ENCODE peak calls at places on chromosome 20, in six cellular contexts. K is CD4-positive, alpha-beta memory T cell; B is astrocyte; J is DND-41; P is IMR-90; T is endothelial cell of umbilical vein. F is an unnamed sample. For H3K36me3 and H3K27me3, the result is how much of the 10 kb centered on the place peaks cover.

GRCh38 chr20:1856419-1856818 is 38.8 kb upstream of the SIRPA start:
- DNase-seq in K (no peak), B (no peak), J (no peak), P (no peak), T (no peak), F (no peak)

GRCh38 chr20:17721802-17722486 is 22.2 kb downstream of the BANF2 start:
- DNase-seq in K (no peak), B (no peak), J (no peak), P (no peak), T (no peak), F (peak)

GRCh38 chr20:62776692-62777527 is 19.4 kb upstream of the MRGBP start:
- DNase-seq in K (peak), B (no peak), J (peak), P (peak), T (no peak), F (peak)

GRCh38 chr20:4190792-4191519 is 175.6 kb upstream of the RNF24 start:
- DNase-seq in K (no peak), B (no peak), J (no peak), P (no peak), T (no peak), F (no peak)

GRCh38 chr20:3784226-3784853 is 2.2 kb downstream of the CENPB start:
- DNase-seq in K (no peak), B (no peak), J (no peak), P (no peak), T (no peak), F (no peak)

GRCh38 chr20:17938889-17939619 is 29.5 kb downstream of the SNX5 start:
- DNase-seq in K (peak), B (no peak), J (peak), P (peak), T (peak), F (peak)

GRCh38 chr20:35326021-35326731 is 34.0 kb upstream of the FAM83C start:
- DNase-seq in K (no peak), B (no peak), J (no peak), P (no peak), T (no peak), F (no peak)

GRCh38 chr20:26277339-26277738 is 580.7 kb upstream of the ZNF337 start:
- DNase-seq in K (no peak), B (no peak), J (no peak), P (no peak), T (no peak), F (no peak)

GRCh38 chr20:19212524-19213502 is at the start of gene SLC24A3:
- DNase-seq in K (no peak), B (no peak), J (no peak), P (no peak), T (no peak), F (peak)

GRCh38 chr20:38680492-38681118 is 43.7 kb upstream of the SLC32A1 start:
- DNase-seq in K (peak), B (peak), J (peak), P (peak), T (peak), F (no peak)

GRCh38 chr20:9532069-9532809 is 17.8 kb downstream of the LAMP5 start:
- DNase-seq in K (no peak), B (no peak), J (no peak), P (no peak), T (no peak), F (no peak)

GRCh38 chr20:51492167-51493092 is 50.1 kb downstream of the NFATC2 start:
- DNase-seq in K (no peak), B (peak), J (no peak), P (no peak), T (peak), F (no peak)

GRCh38 chr20:6395695-6396094 is 272.9 kb upstream of the FERMT1 start:
- DNase-seq in K (no peak), B (peak), J (no peak), P (peak), T (no peak), F (no peak)

GRCh38 chr20:52104546-52105044 is 87.0 kb downstream of the ZFP64 start:
- DNase-seq in K (no peak), B (peak), J (no peak), P (peak), T (peak), F (no peak)

GRCh38 chr20:3783068-3783489 is 1.8 kb upstream of the SPEF1 start:
- DNase-seq in K (no peak), B (no peak), J (no peak), P (no peak), T (no peak), F (no peak)

GRCh38 chr20:57043669-57044268 is 222.7 kb downstream of the BMP7 start:
- DNase-seq in K (no peak), B (no peak), J (no peak), P (no peak), T (no peak), F (no peak)

GRCh38 chr20:36483919-36484808 is 57.2 kb upstream of the MYL9 start:
- DNase-seq in K (no peak), B (no peak), J (no peak), P (peak), T (no peak), F (no peak)

GRCh38 chr20:2301164-2301622 is 5.4 kb downstream of the TGM3 start:
- DNase-seq in K (no peak), B (peak), J (no peak), P (no peak), T (no peak), F (peak)

GRCh38 chr20:54067606-54068174 is 2.7 kb downstream of the BCAS1 start:
- DNase-seq in K (no peak), B (peak), J (no peak), P (no peak), T (no peak), F (peak)

GRCh38 chr20:32965115-32965514 is 39.1 kb downstream of the SUN5 start:
- DNase-seq in K (no peak), B (no peak), J (peak), P (no peak), T (no peak), F (no peak)

GRCh38 chr20:60750909-60751308 is 501.2 kb upstream of the CDH4 start:
- DNase-seq in K (no peak), B (no peak), J (no peak), P (no peak), T (no peak), F (no peak)

GRCh38 chr20:22523499-22524392 is 60.6 kb downstream of the FOXA2 start:
- DNase-seq in K (no peak), B (no peak), J (no peak), P (no peak), T (no peak), F (peak)

DNA sequence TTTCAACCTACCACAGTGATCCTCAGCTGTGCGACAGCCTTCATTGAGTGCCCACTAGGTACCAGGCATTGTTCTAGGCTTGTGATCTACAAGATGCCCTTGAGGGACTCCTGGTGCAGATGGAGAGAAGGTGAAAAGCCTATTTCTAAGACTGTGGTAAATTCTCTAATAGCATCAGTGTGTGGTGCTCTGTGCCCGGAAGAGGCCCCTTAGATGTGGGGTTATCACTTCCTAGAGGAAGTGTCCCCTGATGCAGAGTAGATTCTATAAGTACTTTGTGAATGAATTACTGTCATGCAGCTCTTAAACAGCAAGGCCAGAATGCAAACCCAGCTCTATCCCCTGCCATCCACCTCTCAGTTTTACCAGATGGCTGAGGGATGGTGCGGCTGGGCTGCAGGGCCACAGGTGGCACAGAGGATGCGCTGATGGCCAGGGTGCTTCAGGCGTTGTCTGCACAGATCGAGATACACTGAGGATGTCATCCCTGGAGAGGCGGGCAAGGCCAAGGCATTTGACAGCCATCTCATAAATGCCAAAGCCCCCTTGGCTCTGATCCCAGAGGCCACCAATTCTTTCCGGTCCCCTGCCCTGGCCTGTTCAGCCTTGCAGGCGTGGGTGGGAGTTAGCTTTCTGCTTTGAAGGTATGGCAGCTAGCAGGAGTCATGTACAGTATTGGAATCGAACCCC is 96.7 kb downstream of the TOX2 start:
- DNase-seq in K (peak), B (no peak), J (peak), P (no peak), T (no peak), F (no peak)
- H3K36me3 ChIP-seq in K (under half), B (under half), J (under half), P (under half), T (under half), F (under half)

DNA sequence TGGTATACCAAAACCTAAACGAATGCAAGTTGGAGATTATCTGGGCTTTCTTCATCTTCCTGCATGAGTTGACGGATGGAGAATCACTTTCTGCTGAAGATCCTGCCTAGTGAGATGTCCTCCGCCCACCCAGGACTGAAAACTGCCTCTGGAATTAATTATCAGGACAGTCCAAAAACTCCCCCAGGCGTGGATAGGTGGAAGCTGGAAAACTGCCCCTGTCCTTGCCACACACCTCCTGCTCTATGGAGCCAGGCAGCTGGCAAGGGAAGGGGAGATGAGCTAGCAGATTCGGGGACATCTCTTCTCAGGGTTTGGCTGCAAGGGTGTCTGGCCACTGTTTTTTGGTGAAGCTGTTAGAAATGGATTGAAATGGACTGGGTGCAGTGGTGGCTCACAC is 89.3 kb upstream of the ZNFX1 start:
- DNase-seq in K (no peak), B (no peak), J (no peak), P (no peak), T (no peak), F (no peak)
- H3K27me3 ChIP-seq in K (under half), B (under half), J (under half), P (half or more), T (under half), F (under half)

DNA sequence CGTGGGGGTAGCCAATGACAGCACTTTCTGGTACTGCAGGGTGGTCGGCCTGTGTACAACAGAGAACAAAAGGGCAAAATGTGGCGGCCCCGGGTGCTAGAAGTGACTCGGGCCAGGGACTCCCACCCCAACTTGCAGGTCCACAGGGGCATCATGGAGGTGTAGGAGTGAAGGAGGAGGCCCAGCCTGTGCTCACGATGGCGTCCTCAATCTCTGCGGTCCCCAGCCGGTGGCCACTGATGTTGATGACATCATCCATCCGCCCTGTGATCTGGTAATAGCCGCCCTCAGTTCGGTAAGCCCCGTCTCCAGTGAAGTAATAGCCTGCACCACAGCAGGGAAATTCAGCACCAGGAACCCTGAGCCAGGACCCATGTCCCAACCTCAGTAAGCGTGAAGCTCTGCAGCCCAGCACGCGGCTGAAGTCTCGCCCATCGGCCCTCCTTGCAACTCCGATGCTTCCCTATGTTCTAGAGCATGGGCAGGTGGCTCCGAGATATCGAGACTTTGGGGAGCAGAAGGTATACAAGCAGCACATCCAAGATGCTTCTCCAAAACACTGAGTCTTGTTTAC is 20.2 kb upstream of the APMAP start:
- DNase-seq in K (no peak), B (no peak), J (no peak), P (no peak), T (no peak), F (no peak)
- H3K36me3 ChIP-seq in K (half or more), B (under half), J (half or more), P (under half), T (under half), F (under half)

GRCh38 chr20:45372646-45373352 is 5.3 kb downstream of the TP53TG5 start:
- DNase-seq in K (no peak), B (no peak), J (no peak), P (no peak), T (peak), F (no peak)

GRCh38 chr20:45372241-45372640 is 5.9 kb downstream of the TP53TG5 start:
- DNase-seq in K (no peak), B (no peak), J (no peak), P (no peak), T (no peak), F (no peak)

GRCh38 chr20:45373353-45374100 is 4.6 kb downstream of the TP53TG5 start:
- DNase-seq in K (peak), B (peak), J (peak), P (peak), T (peak), F (peak)

GRCh38 chr20:45374966-45375365 is 3.2 kb downstream of the TP53TG5 start:
- DNase-seq in K (no peak), B (no peak), J (no peak), P (no peak), T (no peak), F (no peak)

DNA sequence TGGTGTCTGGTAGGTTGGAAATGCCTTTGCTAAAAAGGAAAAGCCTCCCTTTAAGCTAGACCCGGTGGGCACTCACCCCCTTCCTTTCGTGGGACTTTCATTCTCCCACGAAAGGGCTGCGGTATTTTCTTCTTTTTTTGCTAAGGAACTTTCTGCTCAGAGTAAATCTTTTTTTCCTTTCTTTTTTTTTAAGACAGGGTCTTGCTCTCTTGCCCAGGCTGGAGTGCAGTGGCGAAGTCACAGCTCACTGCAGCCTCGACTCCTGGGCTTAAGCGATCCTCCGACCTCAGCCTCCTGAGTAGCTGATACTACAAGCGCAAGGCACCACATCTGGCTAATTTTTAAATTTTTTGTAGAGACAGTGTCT is 4.0 kb downstream of the TP53TG5 start:
- DNase-seq in K (no peak), B (no peak), J (no peak), P (no peak), T (no peak), F (no peak)
- H3K27me3 ChIP-seq in K (under half), B (under half), J (under half), P (under half), T (under half), F (under half)

GRCh38 chr20:64035066-64035932 is 683 bp upstream of the C20orf204 start:
- DNase-seq in K (no peak), B (no peak), J (peak), P (no peak), T (no peak), F (no peak)
- H3K36me3 ChIP-seq in K (under half), B (under half), J (under half), P (under half), T (under half), F (under half)

GRCh38 chr20:44690781-44691423 is 24.3 kb upstream of the CCN5 start:
- DNase-seq in K (no peak), B (no peak), J (no peak), P (no peak), T (no peak), F (no peak)

GRCh38 chr20:44693625-44694024 is 21.5 kb upstream of the CCN5 start:
- DNase-seq in K (no peak), B (no peak), J (no peak), P (no peak), T (no peak), F (no peak)

GRCh38 chr20:44694159-44694558 is 21.0 kb upstream of the CCN5 start:
- DNase-seq in K (no peak), B (no peak), J (no peak), P (no peak), T (no peak), F (no peak)

GRCh38 chr20:44691424-44692423 is 23.4 kb upstream of the CCN5 start:
- DNase-seq in K (no peak), B (peak), J (no peak), P (no peak), T (no peak), F (no peak)

DNA sequence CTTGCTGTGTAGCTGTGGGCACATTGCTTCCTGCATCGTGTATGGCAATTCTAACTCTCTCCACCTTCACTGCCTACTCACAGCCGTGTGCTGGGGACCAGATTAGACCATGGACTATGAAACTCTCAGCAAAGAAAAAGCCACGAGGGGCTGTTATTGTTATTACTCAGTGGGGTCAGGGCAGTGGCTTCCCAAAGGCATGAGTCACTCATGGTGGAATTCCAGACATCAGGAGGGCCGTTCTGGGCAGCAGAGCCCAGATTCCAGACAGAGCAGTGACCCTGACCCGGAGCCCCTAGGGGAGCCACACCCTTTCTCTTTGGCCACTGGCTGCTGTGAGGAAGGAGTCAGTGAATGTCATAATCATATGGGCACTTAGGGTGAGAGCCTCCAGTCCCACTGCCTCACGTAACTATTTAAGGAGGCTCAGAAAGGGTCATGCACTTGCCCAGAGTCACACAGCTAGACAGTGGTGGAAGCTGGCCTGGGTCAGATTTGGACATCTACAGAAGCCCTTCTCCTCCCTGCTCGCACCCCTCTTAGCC is 22.2 kb upstream of the CCN5 start:
- DNase-seq in K (no peak), B (peak), J (no peak), P (peak), T (peak), F (no peak)
- H3K27me3 ChIP-seq in K (under half), B (under half), J (under half), P (under half), T (under half), F (under half)

DNA sequence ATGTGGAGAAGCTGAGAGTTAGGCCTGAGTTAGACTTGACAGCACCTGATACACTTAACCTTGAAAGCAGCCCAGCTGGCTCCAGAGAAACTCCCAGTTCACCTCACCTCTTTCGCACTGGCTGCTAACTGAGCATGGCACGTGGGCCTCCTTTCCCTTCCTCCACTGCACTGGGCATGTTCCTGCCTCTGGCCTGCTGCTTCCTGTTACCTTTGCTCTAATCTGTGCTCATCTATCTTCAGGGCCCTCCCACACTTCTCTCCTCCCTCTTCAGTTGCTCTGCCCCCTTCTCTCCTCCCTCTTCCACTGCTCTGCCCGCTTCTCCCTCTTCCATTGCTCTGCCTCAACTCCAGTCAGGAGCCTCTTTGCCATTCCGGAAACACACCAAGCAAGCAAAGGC is 13.7 kb upstream of the UBE2V1 start:
- DNase-seq in K (no peak), B (no peak), J (no peak), P (no peak), T (no peak), F (peak)
- H3K36me3 ChIP-seq in K (half or more), B (under half), J (half or more), P (half or more), T (half or more), F (under half)